ENCODE peak calls at places on chromosomes 11 and 22, in ten cellular contexts. One of them, this sample, is unnamed.
A peak's percentile ranks its signal among the peaks of the same experiment; 100 is the strongest.

GRCh38 chr11:92556435-92556834 is 331.8 kb downstream of the FAT3 start:
- DNase-seq in heart right ventricle: peak; percentile 6
- DNase-seq in CD8-positive, alpha-beta T cell: no peak
- DNase-seq in transverse colon: no peak
- DNase-seq in B cell: no peak
- DNase-seq in colonic mucosa: no peak
- DNase-seq in AG09309: no peak
- DNase-seq in osteoblast: no peak
- DNase-seq in lower lobe of right lung: no peak
- DNase-seq in brain microvascular endothelial cell: peak; percentile 20
- DNase-seq in this sample: no peak

GRCh38 chr22:37561209-37562048 is 1.1 kb downstream of the CDC42EP1 start:
- DNase-seq in heart right ventricle: peak; percentile 95
- DNase-seq in CD8-positive, alpha-beta T cell: peak; percentile 68
- DNase-seq in transverse colon: peak; percentile 95
- DNase-seq in B cell: peak; percentile 87
- DNase-seq in colonic mucosa: peak; percentile 99
- DNase-seq in AG09309: no peak
- DNase-seq in osteoblast: peak; percentile 99
- DNase-seq in lower lobe of right lung: peak; percentile 92
- DNase-seq in brain microvascular endothelial cell: peak; percentile 87
- DNase-seq in this sample: no peak

GRCh38 chr22:50061824-50062355 is 3.8 kb upstream of the TTLL8 start:
- DNase-seq in heart right ventricle: no peak
- DNase-seq in CD8-positive, alpha-beta T cell: no peak
- DNase-seq in transverse colon: no peak
- DNase-seq in B cell: peak; percentile 32
- DNase-seq in colonic mucosa: no peak
- DNase-seq in AG09309: no peak
- DNase-seq in osteoblast: no peak
- DNase-seq in lower lobe of right lung: no peak
- DNase-seq in brain microvascular endothelial cell: no peak
- DNase-seq in this sample: no peak

GRCh38 chr22:29218758-29219408 is 13.2 kb downstream of the EMID1 start:
- DNase-seq in heart right ventricle: no peak
- DNase-seq in CD8-positive, alpha-beta T cell: no peak
- DNase-seq in transverse colon: no peak
- DNase-seq in B cell: peak; percentile 17
- DNase-seq in colonic mucosa: no peak
- DNase-seq in AG09309: no peak
- DNase-seq in osteoblast: peak; percentile 61
- DNase-seq in lower lobe of right lung: no peak
- DNase-seq in brain microvascular endothelial cell: no peak
- DNase-seq in this sample: no peak

GRCh38 chr11:61725632-61726280 is 26.7 kb upstream of the MYRF start:
- DNase-seq in heart right ventricle: no peak
- DNase-seq in CD8-positive, alpha-beta T cell: no peak
- DNase-seq in transverse colon: no peak
- DNase-seq in B cell: no peak
- DNase-seq in colonic mucosa: no peak
- DNase-seq in AG09309: no peak
- DNase-seq in osteoblast: no peak
- DNase-seq in lower lobe of right lung: no peak
- DNase-seq in brain microvascular endothelial cell: peak; percentile 24
- DNase-seq in this sample: no peak

GRCh38 chr11:73237471-73238290 is 19.6 kb downstream of the P2RY2 start:
- DNase-seq in heart right ventricle: peak; percentile 69
- DNase-seq in CD8-positive, alpha-beta T cell: no peak
- DNase-seq in transverse colon: no peak
- DNase-seq in B cell: no peak
- DNase-seq in colonic mucosa: no peak
- DNase-seq in AG09309: no peak
- DNase-seq in osteoblast: no peak
- DNase-seq in lower lobe of right lung: no peak
- DNase-seq in brain microvascular endothelial cell: peak; percentile 30
- DNase-seq in this sample: no peak

GRCh38 chr11:92384316-92384715 is 159.7 kb downstream of the FAT3 start:
- DNase-seq in heart right ventricle: no peak
- DNase-seq in CD8-positive, alpha-beta T cell: no peak
- DNase-seq in transverse colon: no peak
- DNase-seq in B cell: no peak
- DNase-seq in colonic mucosa: no peak
- DNase-seq in AG09309: no peak
- DNase-seq in osteoblast: peak; percentile 36
- DNase-seq in lower lobe of right lung: no peak
- DNase-seq in brain microvascular endothelial cell: peak; percentile 81
- DNase-seq in this sample: no peak

GRCh38 chr11:128492461-128492860 is 94.9 kb downstream of the ETS1 start:
- DNase-seq in heart right ventricle: no peak
- DNase-seq in CD8-positive, alpha-beta T cell: no peak
- DNase-seq in transverse colon: no peak
- DNase-seq in B cell: no peak
- DNase-seq in colonic mucosa: no peak
- DNase-seq in AG09309: no peak
- DNase-seq in osteoblast: peak; percentile 43
- DNase-seq in lower lobe of right lung: no peak
- DNase-seq in brain microvascular endothelial cell: no peak
- DNase-seq in this sample: no peak

GRCh38 chr11:35391922-35392813 is 27.2 kb downstream of the SLC1A2 start:
- DNase-seq in heart right ventricle: peak; percentile 84
- DNase-seq in CD8-positive, alpha-beta T cell: peak; percentile 80
- DNase-seq in transverse colon: peak; percentile 81
- DNase-seq in B cell: peak; percentile 71
- DNase-seq in colonic mucosa: peak; percentile 89
- DNase-seq in AG09309: peak; percentile 45
- DNase-seq in osteoblast: peak; percentile 69
- DNase-seq in lower lobe of right lung: peak; percentile 84
- DNase-seq in brain microvascular endothelial cell: peak; percentile 81
- DNase-seq in this sample: peak; percentile 31

GRCh38 chr11:119479685-119480275 is 56.8 kb upstream of the THY1 start:
- DNase-seq in heart right ventricle: no peak
- DNase-seq in CD8-positive, alpha-beta T cell: no peak
- DNase-seq in transverse colon: no peak
- DNase-seq in B cell: no peak
- DNase-seq in colonic mucosa: no peak
- DNase-seq in AG09309: no peak
- DNase-seq in osteoblast: peak; percentile 80
- DNase-seq in lower lobe of right lung: no peak
- DNase-seq in brain microvascular endothelial cell: peak; percentile 44
- DNase-seq in this sample: no peak

GRCh38 chr11:125036933-125037332 is 26.2 kb upstream of the SLC37A2 start:
- DNase-seq in heart right ventricle: no peak
- DNase-seq in CD8-positive, alpha-beta T cell: no peak
- DNase-seq in transverse colon: no peak
- DNase-seq in B cell: no peak
- DNase-seq in colonic mucosa: no peak
- DNase-seq in AG09309: peak; percentile 31
- DNase-seq in osteoblast: peak; percentile 60
- DNase-seq in lower lobe of right lung: no peak
- DNase-seq in brain microvascular endothelial cell: peak; percentile 84
- DNase-seq in this sample: peak; percentile 38

DNA sequence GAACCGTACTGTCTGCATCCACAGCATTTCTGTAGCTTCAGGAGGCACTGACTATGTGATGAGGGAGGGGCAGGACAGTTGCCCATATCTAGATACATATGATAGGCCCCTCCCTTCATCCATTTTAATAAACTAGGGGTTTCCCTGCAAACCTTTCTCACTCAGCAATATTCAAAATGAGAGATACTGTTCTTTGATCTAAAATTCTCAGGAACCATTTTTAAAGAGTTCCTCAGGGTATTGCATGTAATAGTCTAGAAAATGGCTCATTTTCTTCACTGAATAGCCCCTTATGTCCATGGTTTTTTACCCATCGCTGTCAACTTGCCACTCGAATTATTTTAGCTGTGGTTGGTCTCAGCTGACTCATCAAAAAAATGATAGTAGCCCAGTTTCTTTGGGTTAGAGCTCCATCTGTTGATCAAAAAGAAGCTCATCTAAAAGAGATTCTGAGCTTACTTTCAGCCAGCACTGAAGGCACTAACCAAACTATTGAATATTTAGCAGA is 37.0 kb upstream of the DNAJB7 start:
- DNase-seq in heart right ventricle: no peak
- DNase-seq in CD8-positive, alpha-beta T cell: no peak
- DNase-seq in transverse colon: no peak
- DNase-seq in B cell: peak; percentile 37
- DNase-seq in colonic mucosa: no peak
- DNase-seq in AG09309: peak; percentile 33
- DNase-seq in osteoblast: peak; percentile 88
- DNase-seq in lower lobe of right lung: no peak
- DNase-seq in brain microvascular endothelial cell: peak; percentile 43
- DNase-seq in this sample: no peak
- TF ChIP-seq CTCF in heart right ventricle: no peak
- TF ChIP-seq CTCF in CD8-positive, alpha-beta T cell: peak; percentile 40
- TF ChIP-seq CTCF in transverse colon: peak; percentile 57
- TF ChIP-seq CTCF in B cell: peak; percentile 63
- TF ChIP-seq CTCF in colonic mucosa: peak; percentile 27
- TF ChIP-seq CTCF in AG09309: peak; percentile 63
- TF ChIP-seq CTCF in osteoblast: peak; percentile 66
- TF ChIP-seq CTCF in lower lobe of right lung: peak; percentile 35
- TF ChIP-seq CTCF in brain microvascular endothelial cell: peak; percentile 59
- TF ChIP-seq CTCF in this sample: peak; percentile 40

GRCh38 chr11:102151784-102152525 is 41.7 kb downstream of the YAP1 start:
- DNase-seq in heart right ventricle: no peak
- DNase-seq in CD8-positive, alpha-beta T cell: no peak
- DNase-seq in transverse colon: no peak
- DNase-seq in B cell: no peak
- DNase-seq in colonic mucosa: no peak
- DNase-seq in AG09309: no peak
- DNase-seq in osteoblast: no peak
- DNase-seq in lower lobe of right lung: no peak
- DNase-seq in brain microvascular endothelial cell: no peak
- DNase-seq in this sample: no peak
- TF ChIP-seq CTCF in heart right ventricle: no peak
- TF ChIP-seq CTCF in CD8-positive, alpha-beta T cell: no peak
- TF ChIP-seq CTCF in transverse colon: no peak
- TF ChIP-seq CTCF in B cell: no peak
- TF ChIP-seq CTCF in colonic mucosa: no peak
- TF ChIP-seq CTCF in AG09309: no peak
- TF ChIP-seq CTCF in osteoblast: no peak
- TF ChIP-seq CTCF in lower lobe of right lung: no peak
- TF ChIP-seq CTCF in brain microvascular endothelial cell: no peak
- TF ChIP-seq CTCF in this sample: no peak

GRCh38 chr22:23516304-23516703 is 63.8 kb downstream of the IGLL1 start:
- DNase-seq in heart right ventricle: no peak
- DNase-seq in CD8-positive, alpha-beta T cell: no peak
- DNase-seq in transverse colon: no peak
- DNase-seq in B cell: no peak
- DNase-seq in colonic mucosa: no peak
- DNase-seq in AG09309: no peak
- DNase-seq in osteoblast: no peak
- DNase-seq in lower lobe of right lung: no peak
- DNase-seq in brain microvascular endothelial cell: no peak
- DNase-seq in this sample: no peak

GRCh38 chr22:23512738-23513137 is 67.4 kb downstream of the IGLL1 start:
- DNase-seq in heart right ventricle: no peak
- DNase-seq in CD8-positive, alpha-beta T cell: no peak
- DNase-seq in transverse colon: no peak
- DNase-seq in B cell: no peak
- DNase-seq in colonic mucosa: no peak
- DNase-seq in AG09309: no peak
- DNase-seq in osteoblast: peak; percentile 73
- DNase-seq in lower lobe of right lung: no peak
- DNase-seq in brain microvascular endothelial cell: no peak
- DNase-seq in this sample: no peak

GRCh38 chr22:23512348-23512705 is 67.8 kb downstream of the IGLL1 start:
- DNase-seq in heart right ventricle: no peak
- DNase-seq in CD8-positive, alpha-beta T cell: no peak
- DNase-seq in transverse colon: no peak
- DNase-seq in B cell: no peak
- DNase-seq in colonic mucosa: no peak
- DNase-seq in AG09309: no peak
- DNase-seq in osteoblast: peak; percentile 79
- DNase-seq in lower lobe of right lung: no peak
- DNase-seq in brain microvascular endothelial cell: no peak
- DNase-seq in this sample: no peak

GRCh38 chr22:23513705-23514104 is 66.4 kb downstream of the IGLL1 start:
- DNase-seq in heart right ventricle: no peak
- DNase-seq in CD8-positive, alpha-beta T cell: no peak
- DNase-seq in transverse colon: no peak
- DNase-seq in B cell: no peak
- DNase-seq in colonic mucosa: no peak
- DNase-seq in AG09309: no peak
- DNase-seq in osteoblast: no peak
- DNase-seq in lower lobe of right lung: no peak
- DNase-seq in brain microvascular endothelial cell: no peak
- DNase-seq in this sample: no peak

GRCh38 chr22:23514317-23515038 is 65.6 kb downstream of the IGLL1 start:
- DNase-seq in heart right ventricle: no peak
- DNase-seq in CD8-positive, alpha-beta T cell: no peak
- DNase-seq in transverse colon: no peak
- DNase-seq in B cell: no peak
- DNase-seq in colonic mucosa: no peak
- DNase-seq in AG09309: no peak
- DNase-seq in osteoblast: peak; percentile 61
- DNase-seq in lower lobe of right lung: no peak
- DNase-seq in brain microvascular endothelial cell: no peak
- DNase-seq in this sample: no peak
- TF ChIP-seq CTCF in heart right ventricle: no peak
- TF ChIP-seq CTCF in CD8-positive, alpha-beta T cell: no peak
- TF ChIP-seq CTCF in transverse colon: no peak
- TF ChIP-seq CTCF in B cell: no peak
- TF ChIP-seq CTCF in colonic mucosa: no peak
- TF ChIP-seq CTCF in AG09309: no peak
- TF ChIP-seq CTCF in osteoblast: no peak
- TF ChIP-seq CTCF in lower lobe of right lung: no peak
- TF ChIP-seq CTCF in brain microvascular endothelial cell: no peak
- TF ChIP-seq CTCF in this sample: no peak

GRCh38 chr11:4180441-4181183 is 86.0 kb downstream of the RRM1 start:
- DNase-seq in heart right ventricle: no peak
- DNase-seq in CD8-positive, alpha-beta T cell: no peak
- DNase-seq in transverse colon: no peak
- DNase-seq in B cell: no peak
- DNase-seq in colonic mucosa: no peak
- DNase-seq in AG09309: no peak
- DNase-seq in osteoblast: peak; percentile 65
- DNase-seq in lower lobe of right lung: no peak
- DNase-seq in brain microvascular endothelial cell: no peak
- DNase-seq in this sample: no peak

GRCh38 chr11:4183410-4184057 is 88.9 kb downstream of the RRM1 start:
- DNase-seq in heart right ventricle: no peak
- DNase-seq in CD8-positive, alpha-beta T cell: no peak
- DNase-seq in transverse colon: no peak
- DNase-seq in B cell: no peak
- DNase-seq in colonic mucosa: no peak
- DNase-seq in AG09309: no peak
- DNase-seq in osteoblast: no peak
- DNase-seq in lower lobe of right lung: no peak
- DNase-seq in brain microvascular endothelial cell: no peak
- DNase-seq in this sample: no peak

GRCh38 chr11:4178813-4179662 is 84.4 kb downstream of the RRM1 start:
- DNase-seq in heart right ventricle: no peak
- DNase-seq in CD8-positive, alpha-beta T cell: no peak
- DNase-seq in transverse colon: no peak
- DNase-seq in B cell: no peak
- DNase-seq in colonic mucosa: no peak
- DNase-seq in AG09309: no peak
- DNase-seq in osteoblast: peak; percentile 81
- DNase-seq in lower lobe of right lung: no peak
- DNase-seq in brain microvascular endothelial cell: no peak
- DNase-seq in this sample: no peak

GRCh38 chr11:4184163-4184916 is 89.7 kb downstream of the RRM1 start:
- DNase-seq in heart right ventricle: no peak
- DNase-seq in CD8-positive, alpha-beta T cell: no peak
- DNase-seq in transverse colon: no peak
- DNase-seq in B cell: no peak
- DNase-seq in colonic mucosa: no peak
- DNase-seq in AG09309: no peak
- DNase-seq in osteoblast: no peak
- DNase-seq in lower lobe of right lung: no peak
- DNase-seq in brain microvascular endothelial cell: no peak
- DNase-seq in this sample: no peak

GRCh38 chr11:4181780-4182721 is 87.5 kb downstream of the RRM1 start:
- DNase-seq in heart right ventricle: peak; percentile 21
- DNase-seq in CD8-positive, alpha-beta T cell: no peak
- DNase-seq in transverse colon: peak; percentile 69
- DNase-seq in B cell: no peak
- DNase-seq in colonic mucosa: peak; percentile 57
- DNase-seq in AG09309: no peak
- DNase-seq in osteoblast: peak; percentile 95
- DNase-seq in lower lobe of right lung: peak; percentile 68
- DNase-seq in brain microvascular endothelial cell: peak; percentile 49
- DNase-seq in this sample: no peak
- TF ChIP-seq CTCF in heart right ventricle: peak; percentile 40
- TF ChIP-seq CTCF in CD8-positive, alpha-beta T cell: no peak
- TF ChIP-seq CTCF in transverse colon: peak; percentile 60
- TF ChIP-seq CTCF in B cell: no peak
- TF ChIP-seq CTCF in colonic mucosa: peak; percentile 62
- TF ChIP-seq CTCF in AG09309: peak; percentile 87
- TF ChIP-seq CTCF in osteoblast: peak; percentile 76
- TF ChIP-seq CTCF in lower lobe of right lung: peak; percentile 64
- TF ChIP-seq CTCF in brain microvascular endothelial cell: peak; percentile 90
- TF ChIP-seq CTCF in this sample: peak; percentile 88

This sample was measured in AG04449.